ENCODE peak calls at places on chromosomes 5 and 9, in seven cellular contexts. D, R, Z, L, Q, C and K are unnamed samples.

GRCh38 chr9:76894198-76894597 is 11.7 kb downstream of the PRUNE2 start:
- DNase-seq in D (no peak), R (no peak), Z (no peak), L (no peak), Q (no peak), C (no peak), K (no peak)

GRCh38 chr5:130479045-130479804 is 575.0 kb downstream of the CHSY3 start:
- DNase-seq in D (no peak), R (no peak), Z (no peak), L (no peak), Q (no peak), C (no peak), K (no peak)

GRCh38 chr9:12774861-12775367 is at the start of gene LURAP1L:
- DNase-seq in D (no peak), R (no peak), Z (peak), L (peak), Q (peak), C (no peak), K (peak)

GRCh38 chr5:36683821-36684434 is 77.5 kb downstream of the SLC1A3 start:
- DNase-seq in D (no peak), R (no peak), Z (peak), L (no peak), Q (peak), C (peak), K (no peak)

GRCh38 chr9:116066221-116066620 is 87.4 kb upstream of the PAPPA start:
- DNase-seq in D (no peak), R (no peak), Z (no peak), L (no peak), Q (no peak), C (no peak), K (no peak)

GRCh38 chr5:11588803-11589202 is 315.4 kb downstream of the CTNND2 start:
- DNase-seq in D (no peak), R (no peak), Z (no peak), L (no peak), Q (no peak), C (no peak), K (no peak)

GRCh38 chr5:34716986-34717385 is 60.9 kb downstream of the RAI14 start:
- DNase-seq in D (no peak), R (no peak), Z (no peak), L (no peak), Q (peak), C (no peak), K (no peak)

GRCh38 chr5:1323803-1324173 is 21.1 kb downstream of the CLPTM1L start:
- DNase-seq in D (no peak), R (no peak), Z (peak), L (no peak), Q (no peak), C (no peak), K (no peak)

GRCh38 chr5:160458971-160459800 is 37.5 kb downstream of the PTTG1 start:
- DNase-seq in D (no peak), R (peak), Z (no peak), L (no peak), Q (no peak), C (no peak), K (peak)

GRCh38 chr9:21815643-21816042 is 13.2 kb downstream of the MTAP start:
- DNase-seq in D (no peak), R (no peak), Z (no peak), L (no peak), Q (no peak), C (no peak), K (no peak)

GRCh38 chr9:83503881-83504280 is 34.3 kb downstream of the FRMD3 start:
- DNase-seq in D (no peak), R (no peak), Z (no peak), L (no peak), Q (no peak), C (no peak), K (no peak)

GRCh38 chr9:35976726-35977125 is 18.8 kb upstream of the OR2S2 start:
- DNase-seq in D (no peak), R (peak), Z (no peak), L (no peak), Q (no peak), C (no peak), K (peak)

GRCh38 chr5:135465391-135466122 is 13.4 kb upstream of the TIFAB start:
- DNase-seq in D (no peak), R (no peak), Z (no peak), L (no peak), Q (no peak), C (peak), K (no peak)

GRCh38 chr5:172918421-172919371 is 40.5 kb upstream of the RPL26L1 start:
- DNase-seq in D (no peak), R (no peak), Z (no peak), L (no peak), Q (no peak), C (no peak), K (no peak)

GRCh38 chr5:27996665-27997064 is 958.3 kb upstream of the CDH9 start:
- DNase-seq in D (no peak), R (no peak), Z (no peak), L (no peak), Q (no peak), C (no peak), K (no peak)

GRCh38 chr5:178785999-178786398 is 55.5 kb upstream of the ZNF354A start:
- DNase-seq in D (no peak), R (no peak), Z (no peak), L (no peak), Q (peak), C (no peak), K (no peak)

GRCh38 chr5:54573783-54574485 is 56.4 kb downstream of the SNX18 start:
- DNase-seq in D (no peak), R (no peak), Z (no peak), L (no peak), Q (no peak), C (peak), K (no peak)

GRCh38 chr9:18585996-18586395 is 112.0 kb downstream of the ADAMTSL1 start:
- DNase-seq in D (no peak), R (no peak), Z (no peak), L (no peak), Q (no peak), C (no peak), K (no peak)

GRCh38 chr5:143177263-143177994 is 226.1 kb downstream of the NR3C1 start:
- DNase-seq in D (no peak), R (no peak), Z (no peak), L (no peak), Q (peak), C (no peak), K (no peak)

GRCh38 chr9:129907196-129907595 is 71.9 kb downstream of the USP20 start:
- DNase-seq in D (no peak), R (no peak), Z (no peak), L (no peak), Q (no peak), C (no peak), K (no peak)

GRCh38 chr9:136728080-136728547 is 14.6 kb downstream of the LCN10 start:
- DNase-seq in D (peak), R (peak), Z (peak), L (peak), Q (peak), C (peak), K (peak)

GRCh38 chr5:167902298-167902697 is 389.1 kb upstream of the WWC1 start:
- DNase-seq in D (no peak), R (no peak), Z (no peak), L (no peak), Q (no peak), C (no peak), K (no peak)

GRCh38 chr5:171390883-171391677 is 3.4 kb downstream of the NPM1 start:
- DNase-seq in D (no peak), R (no peak), Z (no peak), L (no peak), Q (no peak), C (no peak), K (no peak)

GRCh38 chr5:62412549-62413329 is at the start of gene IPO11:
- DNase-seq in D (peak), R (peak), Z (peak), L (peak), Q (peak), C (peak), K (peak)

GRCh38 chr9:4299006-4299795 is 667 bp downstream of the GLIS3 start:
- DNase-seq in D (no peak), R (peak), Z (peak), L (peak), Q (peak), C (no peak), K (peak)

GRCh38 chr9:7237473-7238243 is 479.9 kb downstream of the KDM4C start:
- DNase-seq in D (no peak), R (no peak), Z (no peak), L (no peak), Q (no peak), C (no peak), K (no peak)

GRCh38 chr5:82753374-82753773 is 323.8 kb downstream of the TMEM167A start:
- DNase-seq in D (no peak), R (no peak), Z (no peak), L (no peak), Q (no peak), C (no peak), K (no peak)

GRCh38 chr5:124634228-124634819 is 112.1 kb downstream of the ZNF608 start:
- DNase-seq in D (no peak), R (no peak), Z (no peak), L (no peak), Q (no peak), C (no peak), K (no peak)

GRCh38 chr9:36941441-36941840 is 92.6 kb downstream of the PAX5 start:
- DNase-seq in D (no peak), R (no peak), Z (no peak), L (no peak), Q (no peak), C (no peak), K (no peak)

GRCh38 chr5:87002485-87002884 is 265.2 kb upstream of the RASA1 start:
- DNase-seq in D (no peak), R (no peak), Z (no peak), L (no peak), Q (peak), C (no peak), K (no peak)

GRCh38 chr5:134053314-134053839 is 48.6 kb upstream of the VDAC1 start:
- DNase-seq in D (no peak), R (no peak), Z (no peak), L (no peak), Q (no peak), C (no peak), K (no peak)

GRCh38 chr5:140073296-140073695 is 30.2 kb upstream of the NRG2 start:
- DNase-seq in D (no peak), R (peak), Z (no peak), L (no peak), Q (no peak), C (no peak), K (peak)
- TF ChIP-seq CTCF in D (no peak), R (peak), Z (peak), L (peak), Q (peak), C (peak), K (peak)

GRCh38 chr5:147930759-147931158 is 24.4 kb upstream of the C5orf46 start:
- DNase-seq in D (no peak), R (no peak), Z (no peak), L (no peak), Q (no peak), C (no peak), K (no peak)

GRCh38 chr5:147939431-147940114 is 33.2 kb upstream of the C5orf46 start:
- DNase-seq in D (no peak), R (no peak), Z (no peak), L (no peak), Q (no peak), C (no peak), K (no peak)

DNA sequence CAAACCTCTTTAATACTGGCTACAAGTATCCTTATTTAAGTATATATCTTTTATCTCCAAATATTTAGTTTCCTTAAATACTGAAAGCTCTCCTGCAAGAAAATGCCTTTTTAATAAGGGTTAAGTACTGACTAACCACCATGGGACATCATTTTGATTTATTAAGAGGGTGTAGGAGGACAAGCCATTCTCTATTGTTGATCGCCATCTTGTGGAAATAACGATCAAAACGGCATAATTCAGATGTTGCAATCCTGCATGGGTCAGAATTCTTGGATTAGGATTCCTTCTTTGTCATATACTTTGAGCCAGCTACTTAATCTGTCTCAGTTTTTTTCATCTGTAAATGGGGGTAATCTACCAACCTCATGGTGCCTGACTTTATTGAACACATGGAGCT is 28.7 kb upstream of the C5orf46 start:
- DNase-seq in D (no peak), R (no peak), Z (no peak), L (no peak), Q (no peak), C (no peak), K (peak)
- TF ChIP-seq CTCF in D (no peak), R (no peak), Z (peak), L (peak), Q (no peak), C (peak), K (no peak)

GRCh38 chr9:133188006-133188842 is 20.8 kb downstream of the OBP2B start:
- DNase-seq in D (no peak), R (peak), Z (no peak), L (no peak), Q (no peak), C (no peak), K (no peak)
- TF ChIP-seq CTCF in D (no peak), R (peak), Z (no peak), L (no peak), Q (peak), C (no peak), K (peak)

GRCh38 chr9:118091221-118091620 is 387.0 kb downstream of the TLR4 start:
- DNase-seq in D (no peak), R (no peak), Z (no peak), L (no peak), Q (no peak), C (no peak), K (no peak)
- TF ChIP-seq CTCF in D (no peak), R (no peak), Z (no peak), L (no peak), Q (no peak), C (no peak), K (no peak)

GRCh38 chr5:18112066-18112465 is 477.8 kb downstream of the TAF11L14 start:
- DNase-seq in D (no peak), R (no peak), Z (no peak), L (no peak), Q (no peak), C (no peak), K (no peak)

GRCh38 chr5:18114161-18114802 is 480.0 kb downstream of the TAF11L14 start:
- DNase-seq in D (no peak), R (no peak), Z (no peak), L (no peak), Q (no peak), C (no peak), K (no peak)

GRCh38 chr5:18119156-18119785 is 485.0 kb downstream of the TAF11L14 start:
- DNase-seq in D (no peak), R (no peak), Z (no peak), L (no peak), Q (no peak), C (no peak), K (no peak)

DNA sequence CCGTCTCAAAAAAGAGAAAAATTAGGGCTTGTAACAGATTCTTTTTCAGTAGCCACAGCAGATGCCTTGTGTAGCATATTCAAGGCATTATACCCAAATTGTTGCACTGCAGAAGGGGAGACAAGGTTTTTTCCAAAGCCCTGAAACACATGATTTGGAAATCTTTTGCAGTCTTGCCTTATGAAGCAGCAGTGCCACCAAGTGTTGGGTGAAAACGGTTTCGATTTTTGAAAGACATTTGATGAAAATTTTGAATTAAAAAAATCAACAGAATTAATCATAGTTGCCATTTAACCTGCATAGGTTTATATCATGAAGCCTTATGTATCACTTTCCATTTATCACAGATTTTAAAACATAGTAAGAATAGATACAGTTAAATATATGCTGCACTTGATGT is 479.5 kb downstream of the TAF11L14 start:
- DNase-seq in D (no peak), R (no peak), Z (no peak), L (no peak), Q (no peak), C (no peak), K (no peak)
- TF ChIP-seq CTCF in D (no peak), R (no peak), Z (no peak), L (no peak), Q (no peak), C (no peak), K (no peak)

GRCh38 chr9:111148994-111149759 is 110.9 kb upstream of the LPAR1 start:
- DNase-seq in D (no peak), R (peak), Z (no peak), L (no peak), Q (no peak), C (no peak), K (no peak)

GRCh38 chr9:111147021-111147420 is 108.8 kb upstream of the LPAR1 start:
- DNase-seq in D (no peak), R (no peak), Z (no peak), L (no peak), Q (no peak), C (no peak), K (no peak)

GRCh38 chr9:111152614-111153013 is 114.3 kb upstream of the LPAR1 start:
- DNase-seq in D (no peak), R (no peak), Z (no peak), L (no peak), Q (no peak), C (no peak), K (no peak)

GRCh38 chr9:111148390-111148993 is 110.2 kb upstream of the LPAR1 start:
- DNase-seq in D (no peak), R (peak), Z (no peak), L (no peak), Q (peak), C (no peak), K (no peak)

DNA sequence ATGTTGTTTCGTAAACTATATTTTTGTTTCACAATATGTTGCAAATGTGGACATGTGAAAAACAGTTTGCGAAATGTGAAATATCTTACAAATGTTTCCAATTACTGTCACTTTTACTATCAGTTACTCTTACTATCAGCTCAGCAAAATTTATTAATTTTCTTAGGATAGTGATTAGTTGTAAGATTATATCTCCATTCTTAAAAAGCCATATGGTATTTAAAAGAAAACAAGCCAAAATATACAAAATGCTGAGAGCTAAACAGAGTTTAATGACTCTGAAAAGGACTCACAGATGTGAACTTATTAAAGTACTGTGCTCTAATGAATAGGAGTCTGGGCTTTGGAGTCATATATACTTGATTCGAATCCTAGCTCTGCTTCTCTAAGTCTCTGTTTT is 112.0 kb upstream of the LPAR1 start:
- DNase-seq in D (no peak), R (no peak), Z (no peak), L (no peak), Q (no peak), C (no peak), K (no peak)
- TF ChIP-seq CTCF in D (no peak), R (no peak), Z (no peak), L (no peak), Q (no peak), C (no peak), K (no peak)

GRCh38 chr9:134663753-134664415 is 22.3 kb downstream of the COL5A1 start:
- DNase-seq in D (no peak), R (no peak), Z (no peak), L (no peak), Q (peak), C (peak), K (no peak)
- TF ChIP-seq CTCF in D (no peak), R (no peak), Z (no peak), L (no peak), Q (peak), C (no peak), K (no peak)

GRCh38 chr5:71011194-71011792 is 13.8 kb downstream of the NAIP start:
- DNase-seq in D (no peak), R (no peak), Z (no peak), L (no peak), Q (no peak), C (no peak), K (peak)

GRCh38 chr5:71014186-71014585 is 11.0 kb downstream of the NAIP start:
- DNase-seq in D (no peak), R (no peak), Z (no peak), L (no peak), Q (no peak), C (no peak), K (no peak)

GRCh38 chr5:71013575-71013974 is 11.6 kb downstream of the NAIP start:
- DNase-seq in D (no peak), R (no peak), Z (no peak), L (no peak), Q (no peak), C (no peak), K (peak)
- TF ChIP-seq CTCF in D (no peak), R (no peak), Z (no peak), L (no peak), Q (no peak), C (no peak), K (no peak)

GRCh38 chr5:77076961-77077820 is 9.9 kb downstream of the ZBED3 start:
- DNase-seq in D (peak), R (peak), Z (peak), L (no peak), Q (peak), C (peak), K (peak)

GRCh38 chr5:77080905-77081304 is 6.2 kb downstream of the ZBED3 start:
- DNase-seq in D (no peak), R (no peak), Z (no peak), L (no peak), Q (no peak), C (no peak), K (no peak)

GRCh38 chr5:77074745-77075144 is 12.3 kb downstream of the ZBED3 start:
- DNase-seq in D (no peak), R (no peak), Z (no peak), L (no peak), Q (no peak), C (no peak), K (no peak)

GRCh38 chr5:77073667-77074066 is 13.4 kb downstream of the ZBED3 start:
- DNase-seq in D (no peak), R (no peak), Z (no peak), L (no peak), Q (peak), C (no peak), K (no peak)

DNA sequence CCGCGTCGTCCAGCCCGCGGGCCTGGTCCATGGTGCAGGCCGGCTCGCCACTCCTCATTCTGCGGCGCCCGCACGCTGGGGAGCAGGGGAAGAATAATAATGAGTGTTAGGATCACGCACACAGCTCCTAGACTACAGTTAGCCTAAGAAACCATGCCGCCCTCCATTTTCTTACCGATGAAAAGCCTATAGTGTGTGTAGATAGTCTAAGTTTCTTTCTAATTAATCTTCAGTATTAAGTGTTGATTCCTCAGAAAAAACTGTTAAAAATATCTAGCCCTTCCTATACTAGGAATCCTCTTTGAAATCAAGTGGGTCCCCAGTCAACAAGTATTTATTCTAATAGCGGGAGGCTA is 9.3 kb downstream of the ZBED3 start:
- DNase-seq in D (no peak), R (no peak), Z (no peak), L (no peak), Q (no peak), C (no peak), K (no peak)
- TF ChIP-seq CTCF in D (no peak), R (no peak), Z (no peak), L (no peak), Q (no peak), C (peak), K (no peak)